ENCODE peak calls at places on chromosomes 11 and 22, in ten cellular contexts. B is aorta; V is CD4-positive, alpha-beta T cell; O is right lobe of liver; W is CD8-positive, alpha-beta T cell; M is thyroid gland; F is tibial nerve; H is esophagus muscularis mucosa; E is fibroblast of lung; Y is lower lobe of right lung. A is an unnamed sample.

GRCh38 chr11:36409152-36409713 is 100.8 kb downstream of the TRAF6 start:
- DNase-seq in B (no peak), V (no peak), O (no peak), W (peak; percentile 19), M (no peak), F (no peak), H (no peak), E (peak; percentile 85), Y (no peak), A (no peak)

GRCh38 chr11:46198245-46198872 is 77.1 kb upstream of the PHF21A start:
- DNase-seq in B (no peak), V (no peak), O (no peak), W (no peak), M (no peak), F (no peak), H (peak; percentile 50), E (no peak), Y (no peak), A (no peak)

GRCh38 chr11:27563201-27563600 is 56.6 kb upstream of the LIN7C start:
- DNase-seq in B (no peak), V (no peak), O (no peak), W (no peak), M (no peak), F (no peak), H (no peak), E (peak; percentile 82), Y (no peak), A (no peak)

GRCh38 chr22:43670545-43670944 is 141.6 kb downstream of the EFCAB6 start:
- DNase-seq in B (no peak), V (no peak), O (no peak), W (no peak), M (no peak), F (no peak), H (peak; percentile 70), E (no peak), Y (no peak), A (no peak)

GRCh38 chr11:132200303-132200936 is 830.0 kb downstream of the NTM start:
- DNase-seq in B (no peak), V (no peak), O (no peak), W (no peak), M (no peak), F (no peak), H (no peak), E (no peak), Y (no peak), A (no peak)

GRCh38 chr11:33533668-33534067 is 167.0 kb downstream of the C11orf91 start:
- DNase-seq in B (no peak), V (no peak), O (no peak), W (no peak), M (no peak), F (no peak), H (no peak), E (peak; percentile 64), Y (no peak), A (no peak)

GRCh38 chr11:26522912-26523610 is 49.0 kb downstream of the MUC15 start:
- DNase-seq in B (no peak), V (no peak), O (no peak), W (no peak), M (peak; percentile 7), F (no peak), H (no peak), E (peak; percentile 11), Y (no peak), A (no peak)

GRCh38 chr11:71339178-71339881 is 87.0 kb upstream of the SHANK2 start:
- DNase-seq in B (peak; percentile 48), V (no peak), O (no peak), W (no peak), M (no peak), F (no peak), H (no peak), E (no peak), Y (no peak), A (no peak)

GRCh38 chr11:16611395-16612233 is 126.8 kb upstream of the C11orf58 start:
- DNase-seq in B (peak; percentile 44), V (no peak), O (no peak), W (no peak), M (no peak), F (no peak), H (no peak), E (no peak), Y (no peak), A (no peak)

GRCh38 chr11:16613401-16614381 is 124.8 kb upstream of the C11orf58 start:
- DNase-seq in B (peak; percentile 93), V (peak; percentile 27), O (peak; percentile 87), W (peak; percentile 30), M (peak; percentile 87), F (peak; percentile 88), H (no peak), E (peak; percentile 76), Y (peak; percentile 87), A (peak; percentile 93)

GRCh38 chr11:16612234-16612571 is 126.2 kb upstream of the C11orf58 start:
- DNase-seq in B (no peak), V (no peak), O (no peak), W (no peak), M (no peak), F (no peak), H (no peak), E (no peak), Y (no peak), A (no peak)

GRCh38 chr11:16610738-16611388 is 127.6 kb upstream of the C11orf58 start:
- DNase-seq in B (peak; percentile 62), V (no peak), O (peak; percentile 52), W (no peak), M (no peak), F (no peak), H (no peak), E (no peak), Y (peak; percentile 34), A (no peak)

GRCh38 chr11:16612801-16613400 is 125.5 kb upstream of the C11orf58 start:
- DNase-seq in B (no peak), V (no peak), O (no peak), W (no peak), M (peak; percentile 14), F (no peak), H (no peak), E (peak; percentile 11), Y (no peak), A (no peak)
- H3K27me3 ChIP-seq in B (no peaks in the 10 kb centered on the region), V (peaks cover 87% of the 10 kb centered on the region), O (peaks cover 41% of the 10 kb centered on the region), W (peaks cover 32% of the 10 kb centered on the region), M (no peaks in the 10 kb centered on the region), F (peaks cover 73% of the 10 kb centered on the region), H (peaks cover 55% of the 10 kb centered on the region), E (peaks cover 18% of the 10 kb centered on the region), Y (peaks cover 80% of the 10 kb centered on the region), A (peaks cover 23% of the 10 kb centered on the region)

GRCh38 chr22:48259991-48260670 is 1497.7 kb downstream of the TBC1D22A start:
- DNase-seq in B (no peak), V (no peak), O (no peak), W (no peak), M (no peak), F (no peak), H (no peak), E (no peak), Y (no peak), A (no peak)

GRCh38 chr22:48257690-48258065 is 1495.2 kb downstream of the TBC1D22A start:
- DNase-seq in B (no peak), V (no peak), O (no peak), W (no peak), M (no peak), F (no peak), H (no peak), E (no peak), Y (no peak), A (no peak)

GRCh38 chr22:48258841-48259240 is 1496.4 kb downstream of the TBC1D22A start:
- DNase-seq in B (no peak), V (no peak), O (no peak), W (no peak), M (no peak), F (no peak), H (no peak), E (no peak), Y (no peak), A (no peak)

GRCh38 chr22:48256776-48257689 is 1494.6 kb downstream of the TBC1D22A start:
- DNase-seq in B (no peak), V (no peak), O (no peak), W (no peak), M (no peak), F (no peak), H (no peak), E (no peak), Y (no peak), A (no peak)

GRCh38 chr22:48258108-48258705 is 1495.8 kb downstream of the TBC1D22A start:
- DNase-seq in B (no peak), V (no peak), O (no peak), W (no peak), M (no peak), F (no peak), H (no peak), E (no peak), Y (no peak), A (no peak)
- H3K9me3 ChIP-seq in B (no peaks in the 10 kb centered on the region), V (no peaks in the 10 kb centered on the region), O (no peaks in the 10 kb centered on the region), W (no peaks in the 10 kb centered on the region), M (no peaks in the 10 kb centered on the region), F (no peaks in the 10 kb centered on the region), H (no peaks in the 10 kb centered on the region), E (peaks cover 2% of the 10 kb centered on the region), Y (no peaks in the 10 kb centered on the region), A (no peaks in the 10 kb centered on the region)

DNA sequence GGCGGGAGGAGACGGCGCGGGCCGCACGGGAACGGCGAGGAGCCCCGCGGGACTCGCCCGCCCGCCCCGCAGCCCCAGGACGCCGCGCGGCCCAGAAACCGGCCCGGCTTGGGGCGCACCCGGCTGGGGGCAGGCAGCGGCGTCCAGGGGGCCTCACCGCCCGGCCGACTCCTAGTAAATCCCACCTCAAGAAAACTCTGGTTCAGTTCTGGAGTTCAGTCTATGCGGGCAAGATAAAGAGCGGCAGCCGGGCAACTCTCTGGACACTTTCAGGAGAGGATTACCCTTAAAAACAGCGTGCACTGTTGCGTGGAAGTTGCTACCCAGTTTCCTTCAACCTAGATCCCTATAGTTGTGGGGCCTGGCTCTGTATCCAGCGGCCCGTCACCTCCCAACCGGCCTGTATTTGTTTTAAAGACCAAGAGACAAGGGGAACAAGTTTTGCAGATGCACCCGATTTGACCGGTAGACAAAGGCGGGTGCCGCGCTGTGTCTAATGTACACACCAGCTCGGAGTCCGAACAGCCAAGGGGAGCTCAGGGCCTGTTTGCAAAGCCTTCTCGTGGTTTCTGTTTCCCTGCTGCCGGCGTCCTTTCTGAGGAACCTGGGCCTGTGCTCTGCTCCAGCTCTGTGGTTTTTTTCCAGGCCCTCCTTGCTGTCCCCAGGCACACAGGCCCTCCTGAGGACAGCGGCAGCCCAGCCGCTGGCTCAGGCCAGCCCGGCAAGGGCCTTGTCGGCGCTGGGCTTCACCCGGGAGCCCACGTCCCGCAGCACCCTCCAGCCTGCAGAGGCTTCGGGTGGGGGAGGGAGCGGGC is 1.1 kb downstream of the TBX1 start:
- DNase-seq in B (no peak), V (no peak), O (no peak), W (no peak), M (no peak), F (no peak), H (no peak), E (no peak), Y (no peak), A (no peak)
- H3K27ac ChIP-seq in B (no peak overlapping the region), V (no peak overlapping the region), O (no peak overlapping the region), W (no peak overlapping the region), M (peak overlapping the region; percentile 0), F (no peak overlapping the region), H (no peak overlapping the region), E (no peak overlapping the region), Y (no peak overlapping the region), A (no peak overlapping the region)

DNA sequence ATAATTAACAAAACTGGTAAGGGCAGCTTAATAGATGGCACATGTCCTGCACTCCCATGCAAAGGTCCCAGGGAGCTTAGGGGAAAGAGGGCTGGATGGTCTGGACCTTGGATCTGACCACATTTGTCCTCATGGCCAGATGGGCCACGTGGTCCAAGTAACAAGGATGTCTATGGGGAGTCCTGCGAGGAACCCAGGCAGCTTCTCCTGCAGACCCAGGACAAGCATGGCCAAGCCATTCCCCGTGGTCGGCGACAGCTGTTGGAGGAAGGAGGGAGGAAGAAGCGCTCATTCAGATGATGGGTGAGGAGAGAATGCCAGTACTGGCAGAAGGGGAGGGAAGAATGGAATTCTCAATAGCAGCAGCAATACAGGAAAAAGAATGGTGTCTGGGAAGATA is 109.2 kb downstream of the DSCAML1 start:
- DNase-seq in B (no peak), V (no peak), O (no peak), W (no peak), M (no peak), F (no peak), H (no peak), E (no peak), Y (no peak), A (no peak)
- H3K27me3 ChIP-seq in B (no peaks in the 10 kb centered on the region), V (no peaks in the 10 kb centered on the region), O (no peaks in the 10 kb centered on the region), W (no peaks in the 10 kb centered on the region), M (no peaks in the 10 kb centered on the region), F (peaks cover 4% of the 10 kb centered on the region), H (no peaks in the 10 kb centered on the region), E (no peaks in the 10 kb centered on the region), Y (no peaks in the 10 kb centered on the region), A (no peaks in the 10 kb centered on the region)

A was measured in adrenal gland.